ENCODE peak calls at places on chromosomes 4 and X, in six cellular contexts. Q, Y, R, B, D and L are unnamed samples.

GRCh38 chr4:121908346-121908745 is 38.1 kb upstream of the BBS7 start:
- DNase-seq in D (no peak), Y (no peak), R (no peak), Q (no peak), B (no peak), L (no peak)

GRCh38 chrX:421646-422325 is 35.1 kb upstream of the PPP2R3B start:
- DNase-seq in D (no peak), Y (no peak), R (no peak), Q (no peak), B (no peak), L (no peak)

GRCh38 chr4:64807821-64808220 is 398.6 kb upstream of the TECRL start:
- DNase-seq in B (no peak), Q (no peak), Y (no peak), R (no peak), D (no peak), L (no peak)

GRCh38 chrX:103733017-103733416 is 22.3 kb downstream of the TMEM31 start:
- DNase-seq in B (no peak), Y (no peak), Q (no peak), R (no peak), D (no peak), L (no peak)

GRCh38 chrX:12174358-12174757 is 36.1 kb downstream of the FRMPD4 start:
- DNase-seq in R (no peak), Q (no peak), Y (no peak), B (no peak), D (no peak), L (no peak)

GRCh38 chr4:103887191-103887590 is 167.4 kb upstream of the TACR3 start:
- DNase-seq in Q (no peak), R (no peak), B (no peak), Y (no peak), D (no peak), L (no peak)

GRCh38 chrX:70455366-70456202 is 10.9 kb downstream of the DLG3 start:
- DNase-seq in R (no peak), Y (no peak), Q (peak), B (no peak), D (no peak), L (no peak)

GRCh38 chr4:11480683-11481082 is 52.0 kb upstream of the HS3ST1 start:
- DNase-seq in R (peak), Q (no peak), Y (peak), B (no peak), D (no peak), L (no peak)

GRCh38 chrX:37347420-37347819 is 1.7 kb upstream of the PRRG1 start:
- DNase-seq in D (no peak), Q (no peak), Y (no peak), R (no peak), B (no peak), L (no peak)

GRCh38 chr4:151955721-151956340 is 195.0 kb upstream of the GATB start:
- DNase-seq in B (no peak), Y (no peak), D (no peak), R (peak), Q (no peak), L (no peak)

GRCh38 chr4:74456056-74456744 is 11.3 kb downstream of the AREG start:
- DNase-seq in Y (no peak), R (no peak), Q (no peak), B (no peak), D (no peak), L (no peak)

GRCh38 chrX:140346711-140347110 is 158.2 kb downstream of the SOX3 start:
- DNase-seq in Y (no peak), Q (no peak), R (no peak), D (no peak), B (no peak), L (no peak)

GRCh38 chr4:8303081-8303480 is 33.5 kb downstream of the HTRA3 start:
- DNase-seq in Q (no peak), R (no peak), D (no peak), Y (no peak), B (no peak), L (no peak)

GRCh38 chr4:40972722-40973121 is 223.0 kb downstream of the NSUN7 start:
- DNase-seq in Y (no peak), Q (no peak), B (no peak), D (no peak), R (no peak), L (no peak)

GRCh38 chrX:8374041-8374825 is 90.4 kb upstream of the VCX3B start:
- DNase-seq in R (no peak), D (no peak), Q (no peak), B (no peak), Y (no peak), L (no peak)